ENCODE peak calls at places on chromosomes 6 and 20, in four cellular contexts. W is OCI-LY7; X is CD4-positive, alpha-beta T cell; U is WTC11. G is an unnamed sample.

GRCh38 chr6:126153661-126154060 is 167.3 kb downstream of the TRMT11 start:
- DNase-seq in W (no peak), X (no peak), U (no peak), G (no peak)

GRCh38 chr6:113594726-113595125 is 262.4 kb upstream of the MARCKS start:
- DNase-seq in W (peak), X (no peak), U (no peak), G (peak)

GRCh38 chr6:18504232-18504596 is 117.1 kb downstream of the RNF144B start:
- DNase-seq in W (no peak), X (no peak), U (no peak), G (no peak)

GRCh38 chr6:169169375-169169774 is 84.3 kb downstream of the THBS2 start:
- DNase-seq in W (no peak), X (no peak), U (no peak), G (no peak)

GRCh38 chr6:128057541-128058335 is 156.9 kb upstream of the THEMIS start:
- DNase-seq in W (no peak), X (no peak), U (no peak), G (no peak)

GRCh38 chr6:157527471-157527907 is 146.5 kb downstream of the ZDHHC14 start:
- DNase-seq in W (peak), X (no peak), U (no peak), G (no peak)

GRCh38 chr6:72699142-72699541 is 77.3 kb downstream of the KCNQ5 start:
- DNase-seq in W (no peak), X (no peak), U (no peak), G (no peak)

GRCh38 chr6:25439368-25439767 is 160.2 kb downstream of the CARMIL1 start:
- DNase-seq in W (no peak), X (no peak), U (no peak), G (no peak)

GRCh38 chr6:30325873-30326445 is 768 bp upstream of the TRIM39 start:
- DNase-seq in W (peak), X (no peak), U (peak), G (peak)

GRCh38 chr6:155269765-155270164 is 6.0 kb downstream of the CLDN20 start:
- DNase-seq in W (no peak), X (no peak), U (no peak), G (no peak)

GRCh38 chr6:143953922-143954321 is 54.1 kb downstream of the PLAGL1 start:
- DNase-seq in W (no peak), X (no peak), U (peak), G (no peak)

GRCh38 chr20:51318058-51318960 is 224.2 kb downstream of the NFATC2 start:
- DNase-seq in W (peak), X (peak), U (peak), G (peak)

GRCh38 chr20:19003759-19004336 is 190.3 kb downstream of the SCP2D1 start:
- DNase-seq in W (no peak), X (no peak), U (no peak), G (no peak)

GRCh38 chr6:30720738-30721197 is 616 bp downstream of the TUBB start:
- DNase-seq in W (peak), X (peak), U (peak), G (peak)

GRCh38 chr6:106502534-106502933 is 126.8 kb downstream of the RTN4IP1 start:
- DNase-seq in W (no peak), X (no peak), U (no peak), G (no peak)

GRCh38 chr6:5471044-5471443 is 209.7 kb downstream of the FARS2 start:
- DNase-seq in W (peak), X (peak), U (peak), G (peak)

GRCh38 chr6:96899599-96899998 is 1.9 kb upstream of the NDUFAF4 start:
- DNase-seq in W (no peak), X (no peak), U (no peak), G (no peak)

GRCh38 chr6:1670711-1671462 is 61.2 kb downstream of the FOXC1 start:
- DNase-seq in W (no peak), X (no peak), U (no peak), G (no peak)

GRCh38 chr20:44092551-44093248 is 94.3 kb downstream of the JPH2 start:
- DNase-seq in W (peak), X (no peak), U (no peak), G (peak)

GRCh38 chr20:57250607-57251343 is 15.7 kb downstream of the BMP7 start:
- DNase-seq in W (peak), X (no peak), U (no peak), G (no peak)

GRCh38 chr6:138590796-138591709 is 91.8 kb upstream of the NHSL1 start:
- DNase-seq in W (peak), X (peak), U (peak), G (peak)

GRCh38 chr20:33827629-33828325 is 16.6 kb downstream of the CHMP4B start:
- DNase-seq in W (peak), X (no peak), U (no peak), G (no peak)

GRCh38 chr20:47360489-47361267 is 4.2 kb upstream of the ZMYND8 start:
- DNase-seq in W (no peak), X (no peak), U (peak), G (peak)

GRCh38 chr20:48180039-48180438 is 394.8 kb upstream of the SULF2 start:
- DNase-seq in W (no peak), X (no peak), U (no peak), G (no peak)

GRCh38 chr6:155670655-155671054 is 215.0 kb upstream of the NOX3 start:
- DNase-seq in W (no peak), X (no peak), U (no peak), G (no peak)

GRCh38 chr6:52574709-52575489 is 2.0 kb downstream of the TRAM2 start:
- DNase-seq in W (no peak), X (peak), U (no peak), G (peak)

GRCh38 chr6:31882344-31882743 is 3.5 kb upstream of the SLC44A4 start:
- DNase-seq in W (no peak), X (no peak), U (no peak), G (no peak)

GRCh38 chr6:71035871-71036270 is 79.0 kb upstream of the B3GAT2 start:
- DNase-seq in W (no peak), X (no peak), U (no peak), G (no peak)

GRCh38 chr20:50279988-50280850 is 89.6 kb downstream of the CEBPB start:
- DNase-seq in W (no peak), X (no peak), U (no peak), G (no peak)

GRCh38 chr20:50456452-50457324 is 53.5 kb upstream of the PTPN1 start:
- DNase-seq in W (peak), X (no peak), U (no peak), G (no peak)

GRCh38 chr6:73742433-73742832 is 46.4 kb downstream of the CD109 start:
- DNase-seq in W (no peak), X (no peak), U (no peak), G (no peak)

GRCh38 chr6:114081730-114082129 is 110.8 kb upstream of the HDAC2 start:
- DNase-seq in W (no peak), X (no peak), U (no peak), G (no peak)

GRCh38 chr6:43263314-43264178 is 20.3 kb downstream of the TTBK1 start:
- DNase-seq in W (peak), X (peak), U (peak), G (peak)
- TF ChIP-seq CTCF in W (peak), X (peak), U (peak), G (peak)

DNA sequence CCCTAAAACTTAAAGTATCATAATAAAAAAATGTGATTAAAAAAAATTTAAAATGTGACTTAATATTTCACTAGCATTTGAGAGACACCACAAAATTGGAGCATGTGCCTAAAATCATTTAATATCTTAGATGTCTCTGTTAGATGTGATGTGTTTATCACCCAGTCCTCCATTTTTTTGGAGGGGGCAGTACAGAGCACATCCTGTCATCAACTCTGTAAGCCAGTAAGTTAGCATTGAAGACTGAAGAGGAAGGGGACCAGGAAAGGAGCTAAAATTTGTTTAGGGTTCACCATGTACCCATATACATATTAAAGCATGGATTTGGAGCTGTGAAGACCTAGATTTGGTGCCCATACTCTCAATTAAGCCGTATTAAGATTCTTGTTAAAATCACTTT is 30.7 kb upstream of the ADIG start:
- DNase-seq in W (peak), X (no peak), U (no peak), G (no peak)
- TF ChIP-seq CTCF in W (peak), X (no peak), U (no peak), G (peak)

GRCh38 chr6:116375262-116375661 is 4.5 kb downstream of the DSE start:
- DNase-seq in W (no peak), X (no peak), U (no peak), G (no peak)
- TF ChIP-seq CTCF in W (no peak), X (no peak), U (no peak), G (no peak)

DNA sequence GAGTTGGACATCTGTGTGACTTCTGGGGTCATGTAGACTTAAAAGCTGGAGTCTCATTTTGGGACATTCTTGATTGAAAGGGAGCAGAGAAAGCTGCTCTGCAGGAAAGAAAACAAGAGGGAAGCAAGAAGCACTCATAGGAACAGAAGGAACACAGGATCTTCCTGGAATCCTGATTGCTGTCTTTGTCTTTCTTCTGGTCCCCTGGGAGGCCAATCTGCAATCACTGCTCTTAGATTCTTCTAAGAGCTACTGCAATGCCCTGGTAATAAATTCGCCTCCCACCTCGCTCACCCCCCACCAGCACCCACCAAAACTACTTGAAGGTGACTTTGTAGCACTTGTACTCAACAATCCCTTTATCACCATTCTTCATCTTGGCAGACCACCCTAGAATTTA is 51.8 kb downstream of the SLC35B3 start:
- DNase-seq in W (no peak), X (no peak), U (peak), G (no peak)
- TF ChIP-seq CTCF in W (no peak), X (no peak), U (no peak), G (no peak)

GRCh38 chr6:35048631-35049083 is 92.5 kb downstream of the TCP11 start:
- DNase-seq in W (peak), X (peak), U (peak), G (no peak)
- TF ChIP-seq CTCF in W (peak), X (peak), U (no peak), G (peak)

GRCh38 chr6:152794696-152795095 is 44.1 kb downstream of the VIP start:
- DNase-seq in W (no peak), X (no peak), U (no peak), G (no peak)
- TF ChIP-seq CTCF in W (no peak), X (no peak), U (no peak), G (no peak)